ENCODE peak calls at places on chromosomes 11 and 22, in six cellular contexts. G is astrocyte of the cerebellum, P is AG10803, K is T-cell, V is IMR-90, A is GM12865. B is an unnamed sample.

GRCh38 chr11:126414615-126415014 is 59.1 kb downstream of the ST3GAL4 start:
- DNase-seq in V (no peak), A (no peak), G (no peak), K (no peak), P (no peak), B (no peak)

GRCh38 chr22:30305906-30306628 is 16.8 kb upstream of the CASTOR1 start:
- DNase-seq in G (no peak), P (no peak), K (peak; percentile 43), V (no peak), A (peak; percentile 66), B (no peak)

GRCh38 chr22:42131562-42131961 is 952 bp upstream of the CYP2D6 start:
- DNase-seq in V (no peak), G (no peak), P (no peak), A (no peak), K (no peak), B (no peak)

GRCh38 chr11:76659672-76660532 is 10.6 kb downstream of the LRRC32 start:
- DNase-seq in K (no peak), P (no peak), G (no peak), V (no peak), A (no peak), B (peak; percentile 23)

GRCh38 chr22:34845391-34845790 is 220.6 kb upstream of the ISX start:
- DNase-seq in P (no peak), A (no peak), G (no peak), K (no peak), V (no peak), B (no peak)

GRCh38 chr11:97743205-97743742 is 1277.5 kb upstream of the CNTN5 start:
- DNase-seq in K (no peak), V (peak; percentile 29), P (no peak), G (no peak), A (no peak), B (no peak)

GRCh38 chr22:24583972-24584790 is 8.7 kb downstream of the LRRC75B start:
- DNase-seq in A (no peak), V (no peak), K (no peak), G (no peak), P (no peak), B (no peak)

GRCh38 chr11:85718126-85718943 is 32.3 kb upstream of the CCDC89 start:
- DNase-seq in P (no peak), K (no peak), V (peak; percentile 28), A (no peak), G (no peak), B (no peak)

GRCh38 chr22:38467904-38468760 is at the start of gene KDELR3:
- DNase-seq in K (no peak), G (no peak), V (peak; percentile 71), A (peak; percentile 53), P (peak; percentile 70), B (peak; percentile 82)

GRCh38 chr22:25193548-25193947 is 6.1 kb upstream of the CRYBB3 start:
- DNase-seq in K (no peak), G (no peak), V (no peak), P (no peak), A (no peak), B (no peak)

GRCh38 chr22:48431536-48432315 is 1395.9 kb downstream of the BRD1 start:
- DNase-seq in K (no peak), A (no peak), V (no peak), P (no peak), G (no peak), B (no peak)

GRCh38 chr11:71118671-71119250 is 133.6 kb downstream of the SHANK2 start:
- DNase-seq in A (no peak), G (no peak), K (no peak), P (no peak), V (no peak), B (no peak)

GRCh38 chr11:16912607-16913006 is 101.6 kb downstream of the PLEKHA7 start:
- DNase-seq in P (no peak), K (no peak), G (no peak), V (no peak), A (no peak), B (no peak)

GRCh38 chr11:112336356-112336886 is 75.8 kb upstream of the PLET1 start:
- DNase-seq in P (no peak), A (no peak), G (no peak), V (no peak), K (no peak), B (no peak)